ENCODE peak calls at places on chromosomes 13 and 19, in ten cellular contexts. X is body of pancreas, G is heart right ventricle, J is left ventricle myocardium inferior, B is heart left ventricle, D is endothelial cell of umbilical vein, K is testis, A is uterus, N is fibroblast of lung, P is upper lobe of left lung. Q is an unnamed sample. For H3K4me1, the result is how much of the 10 kb centered on the place peaks cover.

GRCh38 chr19:1651548-1652394 is 644 bp downstream of the TCF3 start:
- DNase-seq in X (peak), G (peak), J (peak), B (peak), D (peak), K (peak), A (peak), N (peak), P (peak), Q (peak)

GRCh38 chr13:35923347-35923746 is 207.8 kb downstream of the DCLK1 start:
- DNase-seq in X (no peak), G (peak), J (peak), B (no peak), D (peak), K (no peak), A (no peak), N (peak), P (no peak), Q (peak)

GRCh38 chr19:10612515-10613119 is 12.7 kb upstream of the SLC44A2 start:
- DNase-seq in X (peak), G (peak), J (peak), B (peak), D (no peak), K (peak), A (peak), N (peak), P (peak), Q (no peak)

GRCh38 chr19:42176649-42176989 is 40.9 kb downstream of the DEDD2 start:
- DNase-seq in X (no peak), G (no peak), J (no peak), B (no peak), D (no peak), K (no peak), A (no peak), N (no peak), P (peak), Q (no peak)

GRCh38 chr19:35703343-35703742 is 1.0 kb upstream of the ZBTB32 start:
- DNase-seq in X (peak), G (no peak), J (no peak), B (no peak), D (no peak), K (no peak), A (no peak), N (no peak), P (no peak), Q (no peak)

GRCh38 chr19:17719730-17720486 is 628 bp downstream of the MAP1S start:
- DNase-seq in X (peak), G (peak), J (no peak), B (peak), D (no peak), K (no peak), A (no peak), N (no peak), P (peak), Q (no peak)

GRCh38 chr13:65907656-65908441 is 1322.3 kb downstream of the PCDH9 start:
- DNase-seq in X (no peak), G (no peak), J (no peak), B (no peak), D (no peak), K (no peak), A (no peak), N (peak), P (no peak), Q (no peak)

GRCh38 chr13:100100115-100100879 is 11.4 kb downstream of the PCCA start:
- DNase-seq in X (peak), G (no peak), J (no peak), B (no peak), D (peak), K (peak), A (no peak), N (peak), P (no peak), Q (peak)

GRCh38 chr13:92959790-92960189 is 266.8 kb upstream of the GPC6 start:
- DNase-seq in X (no peak), G (no peak), J (no peak), B (no peak), D (no peak), K (no peak), A (no peak), N (no peak), P (no peak), Q (no peak)

GRCh38 chr19:33175886-33176669 is 18.1 kb upstream of the LRP3 start:
- DNase-seq in X (no peak), G (no peak), J (no peak), B (no peak), D (no peak), K (no peak), A (no peak), N (peak), P (no peak), Q (no peak)

GRCh38 chr19:53982056-53982455 is 9.4 kb upstream of the CACNG6 start:
- DNase-seq in X (no peak), G (no peak), J (no peak), B (no peak), D (peak), K (no peak), A (no peak), N (peak), P (peak), Q (no peak)

GRCh38 chr19:17114414-17114831 is 38.8 kb downstream of the MYO9B start:
- DNase-seq in X (no peak), G (no peak), J (no peak), B (no peak), D (no peak), K (no peak), A (no peak), N (peak), P (no peak), Q (peak)

GRCh38 chr13:85864963-85865530 is 65.8 kb upstream of the SLITRK6 start:
- DNase-seq in X (no peak), G (no peak), J (no peak), B (no peak), D (no peak), K (peak), A (no peak), N (peak), P (no peak), Q (peak)

GRCh38 chr19:46142294-46142693 is 5.7 kb upstream of the IGFL2 start:
- DNase-seq in X (no peak), G (no peak), J (no peak), B (no peak), D (no peak), K (no peak), A (no peak), N (no peak), P (no peak), Q (no peak)

GRCh38 chr19:35828694-35829301 is 16.2 kb upstream of the PRODH2 start:
- DNase-seq in X (peak), G (peak), J (peak), B (peak), D (peak), K (peak), A (peak), N (peak), P (no peak), Q (peak)

DNA sequence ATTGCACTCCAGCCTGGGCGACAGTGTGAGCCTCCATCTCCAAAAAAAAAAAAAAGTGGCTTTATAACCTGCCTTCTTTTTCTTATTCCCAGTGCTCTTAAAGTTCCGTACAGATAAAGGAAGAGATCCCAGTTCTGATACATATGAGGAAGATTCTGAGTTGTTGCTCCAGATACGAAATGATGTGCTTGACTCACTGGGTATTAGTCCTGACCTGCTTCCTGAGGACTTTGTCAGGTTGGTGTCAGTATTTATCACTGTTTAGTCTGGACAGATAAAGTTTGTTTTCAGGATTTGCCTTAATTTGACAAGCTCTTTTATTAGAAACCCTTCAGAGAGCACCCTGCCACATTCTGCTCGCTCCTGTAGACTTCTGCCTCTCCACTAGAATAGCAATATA is 33.9 kb downstream of the BBC3 start:
- DNase-seq in X (no peak), G (no peak), J (no peak), B (no peak), D (no peak), K (no peak), A (no peak), N (no peak), P (no peak), Q (no peak)
- H3K27ac ChIP-seq in X (no peak), G (no peak), J (no peak), B (no peak), D (no peak), K (no peak), A (no peak), N (no peak), P (no peak), Q (no peak)

GRCh38 chr13:24006520-24007248 is 109.4 kb upstream of the C1QTNF9B start:
- DNase-seq in X (no peak), G (no peak), J (no peak), B (no peak), D (no peak), K (no peak), A (no peak), N (no peak), P (no peak), Q (no peak)
- H3K4me1 ChIP-seq in X (under half), G (under half), J (under half), B (under half), D (under half), K (under half), A (under half), N (under half), P (under half), Q (under half)

GRCh38 chr13:74388626-74389025 is 254.4 kb upstream of the KLF12 start:
- DNase-seq in X (no peak), G (no peak), J (no peak), B (no peak), D (no peak), K (no peak), A (no peak), N (no peak), P (no peak), Q (no peak)
- TF ChIP-seq CTCF in X (no peak), G (no peak), J (no peak), B (no peak), D (no peak), K (no peak), A (no peak), N (no peak), P (no peak), Q (no peak)

GRCh38 chr13:43848250-43848649 is 31.3 kb downstream of the CCDC122 start:
- DNase-seq in X (no peak), G (no peak), J (no peak), B (no peak), D (peak), K (no peak), A (no peak), N (peak), P (no peak), Q (peak)
- H3K27ac ChIP-seq in X (no peak), G (no peak), J (no peak), B (no peak), D (peak), K (no peak), A (no peak), N (no peak), P (no peak), Q (no peak)

DNA sequence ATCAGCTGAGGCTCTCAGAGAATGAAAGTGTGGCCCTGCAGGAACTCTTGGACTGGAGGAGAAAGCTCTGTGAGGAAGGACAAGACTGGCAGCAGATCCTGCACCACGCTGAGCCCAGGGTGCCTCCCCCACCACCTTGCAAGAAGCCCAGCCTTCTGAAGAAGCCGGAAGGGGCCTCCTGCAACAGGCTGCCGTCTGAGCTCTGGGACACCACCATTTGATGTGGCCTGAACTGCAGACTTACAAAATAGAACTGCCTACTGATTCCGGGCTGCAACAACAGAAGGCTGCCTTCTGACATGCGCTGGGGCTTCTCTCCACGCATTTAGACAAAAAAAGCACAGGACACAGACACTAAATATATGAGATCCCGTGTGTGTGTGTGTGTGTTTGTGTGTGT is 577.2 kb downstream of the MYO16 start:
- DNase-seq in X (no peak), G (no peak), J (no peak), B (no peak), D (no peak), K (no peak), A (no peak), N (no peak), P (no peak), Q (no peak)
- H3K4me1 ChIP-seq in X (under half), G (under half), J (under half), B (under half), D (under half), K (under half), A (under half), N (under half), P (under half), Q (under half)

GRCh38 chr19:55173717-55174409 is 6.2 kb downstream of the SYT5 start:
- DNase-seq in X (peak), G (peak), J (peak), B (no peak), D (no peak), K (peak), A (peak), N (peak), P (peak), Q (peak)
- TF ChIP-seq CTCF in X (no peak), G (no peak), J (no peak), B (no peak), D (no peak), K (no peak), A (no peak), N (peak), P (no peak), Q (peak)

GRCh38 chr19:3336680-3337523 is 29.5 kb upstream of the NFIC start:
- DNase-seq in X (peak), G (peak), J (peak), B (peak), D (peak), K (peak), A (peak), N (peak), P (peak), Q (no peak)

GRCh38 chr19:3335431-3336350 is 30.7 kb upstream of the NFIC start:
- DNase-seq in X (peak), G (peak), J (peak), B (peak), D (no peak), K (peak), A (peak), N (peak), P (no peak), Q (no peak)

GRCh38 chr19:3333020-3333583 is 33.3 kb upstream of the NFIC start:
- DNase-seq in X (no peak), G (no peak), J (no peak), B (no peak), D (no peak), K (no peak), A (no peak), N (no peak), P (no peak), Q (no peak)

GRCh38 chr19:3336351-3336679 is 30.1 kb upstream of the NFIC start:
- DNase-seq in X (no peak), G (no peak), J (no peak), B (no peak), D (no peak), K (no peak), A (no peak), N (no peak), P (no peak), Q (no peak)

GRCh38 chr19:3333662-3334061 is 32.7 kb upstream of the NFIC start:
- DNase-seq in X (no peak), G (no peak), J (no peak), B (no peak), D (no peak), K (no peak), A (no peak), N (no peak), P (no peak), Q (no peak)
- H3K27ac ChIP-seq in X (no peak), G (no peak), J (no peak), B (no peak), D (no peak), K (no peak), A (peak), N (no peak), P (no peak), Q (no peak)

DNA sequence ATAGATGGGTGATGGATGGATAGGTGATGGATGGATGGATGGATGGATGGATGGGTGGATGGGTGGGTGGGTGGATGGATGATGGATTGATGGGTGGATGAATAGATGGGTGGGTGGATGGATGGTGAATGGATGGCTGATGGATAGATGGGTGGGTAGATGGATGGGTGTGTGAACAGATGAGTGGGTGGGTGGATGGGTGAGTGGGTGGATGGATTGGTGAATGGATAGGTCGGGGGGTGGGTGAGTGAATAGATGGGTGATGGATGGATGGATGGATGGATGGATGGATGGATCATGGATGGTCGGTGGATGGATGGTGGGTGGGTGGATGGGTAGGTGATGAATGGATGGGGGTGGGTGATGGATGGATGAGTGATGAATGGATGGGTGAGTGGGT is 3.5 kb downstream of the SMIM24 start:
- DNase-seq in X (no peak), G (no peak), J (no peak), B (no peak), D (no peak), K (no peak), A (no peak), N (no peak), P (no peak), Q (no peak)
- H3K4me1 ChIP-seq in X (under half), G (under half), J (under half), B (under half), D (under half), K (under half), A (under half), N (under half), P (under half), Q (under half)

Q was measured in foreskin keratinocyte.